ENCODE peak calls at places on chromosomes 7 and 10, in ten cellular contexts. P is activated CD4-positive, alpha-beta T cell treated with anti-CD3 and anti-CD28 coated beads for 48 hours; B is WERI-Rb-1; I is ovary; M is erythroblast; E is naive thymus-derived CD8-positive, alpha-beta T cell; Q is EL; V is posterior cingulate gyrus; A is body of pancreas; D is SK-N-DZ. J is an unnamed sample.

GRCh38 chr10:128324058-128324457 is 197.8 kb upstream of the MKI67 start:
- DNase-seq in P (no peak), B (peak), I (no peak), M (peak), E (no peak), Q (no peak), V (no peak), A (no peak), D (no peak), J (no peak)

GRCh38 chr10:96501985-96502384 is 11.7 kb downstream of the TLL2 start:
- DNase-seq in P (no peak), B (no peak), I (no peak), M (no peak), E (no peak), Q (peak), V (no peak), A (no peak), D (no peak), J (no peak)

GRCh38 chr10:116849271-116850057 is at the start of gene ENO4:
- DNase-seq in P (peak), B (peak), I (peak), M (no peak), E (no peak), Q (peak), V (peak), A (peak), D (peak), J (no peak)

GRCh38 chr10:89427629-89428028 is 13.3 kb downstream of the IFIT5 start:
- DNase-seq in P (no peak), B (no peak), I (no peak), M (no peak), E (no peak), Q (peak), V (no peak), A (no peak), D (no peak), J (no peak)

GRCh38 chr7:135168489-135169140 is 1.9 kb downstream of the CYREN start:
- DNase-seq in P (no peak), B (no peak), I (no peak), M (no peak), E (no peak), Q (no peak), V (no peak), A (peak), D (no peak), J (no peak)

GRCh38 chr7:38830826-38831225 is 78.2 kb downstream of the VPS41 start:
- DNase-seq in P (no peak), B (no peak), I (no peak), M (no peak), E (no peak), Q (no peak), V (no peak), A (no peak), D (no peak), J (no peak)

GRCh38 chr10:99658622-99659030 is 683 bp upstream of the ENTPD7 start:
- DNase-seq in P (peak), B (peak), I (peak), M (peak), E (no peak), Q (peak), V (peak), A (peak), D (peak), J (no peak)

GRCh38 chr7:101422361-101423195 is 59.9 kb downstream of the COL26A1 start:
- DNase-seq in P (no peak), B (no peak), I (no peak), M (no peak), E (no peak), Q (no peak), V (no peak), A (no peak), D (no peak), J (no peak)

GRCh38 chr10:113221756-113222168 is 271.7 kb downstream of the TCF7L2 start:
- DNase-seq in P (no peak), B (peak), I (no peak), M (no peak), E (no peak), Q (peak), V (no peak), A (no peak), D (peak), J (no peak)

GRCh38 chr7:45980181-45980905 is 59.3 kb upstream of the IGFBP3 start:
- DNase-seq in P (no peak), B (no peak), I (no peak), M (no peak), E (no peak), Q (peak), V (no peak), A (no peak), D (no peak), J (peak)

GRCh38 chr10:31138026-31138553 is 106.4 kb upstream of the ZNF438 start:
- DNase-seq in P (no peak), B (no peak), I (no peak), M (no peak), E (no peak), Q (no peak), V (no peak), A (no peak), D (no peak), J (peak)

GRCh38 chr10:1358860-1359598 is 302.8 kb downstream of the WDR37 start:
- DNase-seq in P (peak), B (no peak), I (no peak), M (no peak), E (no peak), Q (no peak), V (no peak), A (no peak), D (no peak), J (no peak)

GRCh38 chr10:100341953-100342626 is 4.9 kb upstream of the SCD start:
- DNase-seq in P (peak), B (peak), I (no peak), M (peak), E (peak), Q (peak), V (peak), A (peak), D (peak), J (no peak)

GRCh38 chr10:125772112-125772863 is 3.3 kb downstream of the MMP21 start:
- DNase-seq in P (no peak), B (no peak), I (no peak), M (no peak), E (no peak), Q (no peak), V (no peak), A (no peak), D (no peak), J (no peak)

GRCh38 chr7:3080106-3080505 is 36.4 kb upstream of the CARD11 start:
- DNase-seq in P (no peak), B (no peak), I (no peak), M (no peak), E (no peak), Q (no peak), V (no peak), A (no peak), D (no peak), J (no peak)

GRCh38 chr10:110006358-110007170 is 1.2 kb upstream of the ADD3 start:
- DNase-seq in P (peak), B (no peak), I (no peak), M (peak), E (peak), Q (peak), V (peak), A (peak), D (peak), J (peak)

J was measured in coronary artery.